ENCODE peak calls at places on chromosomes 12 and 14, in seven cellular contexts. One of them, this sample, is unnamed.
A peak's percentile ranks its signal among the peaks of the same experiment; 100 is the strongest.

GRCh38 chr12:47194501-47194900 is 114.7 kb upstream of the AMIGO2 start:
- DNase-seq in left ventricle myocardium inferior: no peak
- DNase-seq in A549: no peak
- DNase-seq in RWPE2: no peak
- DNase-seq in Peyer's patch: no peak
- DNase-seq in adrenal gland: no peak
- DNase-seq in tibial artery: no peak
- DNase-seq in this sample: no peak

GRCh38 chr12:32863128-32863527 is 33.4 kb downstream of the PKP2 start:
- DNase-seq in left ventricle myocardium inferior: no peak
- DNase-seq in tibial artery: no peak
- DNase-seq in Peyer's patch: no peak
- DNase-seq in RWPE2: no peak
- DNase-seq in A549: no peak
- DNase-seq in adrenal gland: no peak
- DNase-seq in this sample: no peak

GRCh38 chr12:101108130-101108529 is 101.9 kb downstream of the SLC5A8 start:
- DNase-seq in RWPE2: no peak
- DNase-seq in A549: no peak
- DNase-seq in adrenal gland: no peak
- DNase-seq in tibial artery: no peak
- DNase-seq in left ventricle myocardium inferior: no peak
- DNase-seq in Peyer's patch: no peak
- DNase-seq in this sample: no peak

GRCh38 chr12:50110762-50111416 is 1.1 kb upstream of the COX14 start:
- DNase-seq in left ventricle myocardium inferior: peak; percentile 82
- DNase-seq in tibial artery: peak; percentile 93
- DNase-seq in A549: no peak
- DNase-seq in Peyer's patch: peak; percentile 73
- DNase-seq in adrenal gland: peak; percentile 85
- DNase-seq in RWPE2: no peak
- DNase-seq in this sample: peak; percentile 18

GRCh38 chr12:20807192-20808080 is 3.1 kb upstream of the SLCO1B3 start:
- DNase-seq in adrenal gland: no peak
- DNase-seq in RWPE2: no peak
- DNase-seq in left ventricle myocardium inferior: no peak
- DNase-seq in Peyer's patch: no peak
- DNase-seq in tibial artery: no peak
- DNase-seq in A549: no peak
- DNase-seq in this sample: no peak

GRCh38 chr14:32939254-32940065 is 781 bp downstream of the NPAS3 start:
- DNase-seq in RWPE2: no peak
- DNase-seq in Peyer's patch: peak; percentile 30
- DNase-seq in left ventricle myocardium inferior: peak; percentile 86
- DNase-seq in adrenal gland: peak; percentile 85
- DNase-seq in tibial artery: peak; percentile 90
- DNase-seq in A549: no peak
- DNase-seq in this sample: peak; percentile 75

GRCh38 chr12:70784042-70784668 is 136.4 kb downstream of the PTPRR start:
- DNase-seq in tibial artery: no peak
- DNase-seq in A549: no peak
- DNase-seq in left ventricle myocardium inferior: no peak
- DNase-seq in Peyer's patch: no peak
- DNase-seq in adrenal gland: no peak
- DNase-seq in RWPE2: peak; percentile 36
- DNase-seq in this sample: no peak

GRCh38 chr14:86915416-86915815 is 1077.6 kb downstream of the GALC start:
- DNase-seq in adrenal gland: no peak
- DNase-seq in tibial artery: no peak
- DNase-seq in Peyer's patch: no peak
- DNase-seq in A549: no peak
- DNase-seq in RWPE2: no peak
- DNase-seq in left ventricle myocardium inferior: no peak
- DNase-seq in this sample: no peak

GRCh38 chr12:62472472-62472871 is 5.8 kb downstream of the MON2 start:
- DNase-seq in A549: no peak
- DNase-seq in RWPE2: no peak
- DNase-seq in tibial artery: no peak
- DNase-seq in adrenal gland: no peak
- DNase-seq in left ventricle myocardium inferior: no peak
- DNase-seq in Peyer's patch: no peak
- DNase-seq in this sample: no peak

GRCh38 chr14:34873591-34874385 is 1.4 kb downstream of the BAZ1A start:
- DNase-seq in tibial artery: peak; percentile 94
- DNase-seq in A549: peak; percentile 29
- DNase-seq in RWPE2: peak; percentile 87
- DNase-seq in left ventricle myocardium inferior: peak; percentile 86
- DNase-seq in adrenal gland: peak; percentile 92
- DNase-seq in Peyer's patch: peak; percentile 93
- DNase-seq in this sample: peak; percentile 88

GRCh38 chr12:31011746-31012567 is 61.7 kb upstream of the DDX11 start:
- DNase-seq in A549: no peak
- DNase-seq in RWPE2: no peak
- DNase-seq in left ventricle myocardium inferior: no peak
- DNase-seq in tibial artery: peak; percentile 48
- DNase-seq in Peyer's patch: no peak
- DNase-seq in adrenal gland: no peak
- DNase-seq in this sample: no peak

GRCh38 chr14:51240804-51241380 is 845 bp downstream of the TMX1 start:
- DNase-seq in tibial artery: no peak
- DNase-seq in adrenal gland: no peak
- DNase-seq in left ventricle myocardium inferior: no peak
- DNase-seq in A549: no peak
- DNase-seq in Peyer's patch: no peak
- DNase-seq in RWPE2: no peak
- DNase-seq in this sample: no peak

GRCh38 chr14:51244591-51244990 is 4.5 kb downstream of the TMX1 start:
- DNase-seq in RWPE2: no peak
- DNase-seq in tibial artery: no peak
- DNase-seq in Peyer's patch: no peak
- DNase-seq in A549: no peak
- DNase-seq in adrenal gland: no peak
- DNase-seq in left ventricle myocardium inferior: no peak
- DNase-seq in this sample: no peak

GRCh38 chr14:51246032-51246431 is 6.0 kb downstream of the TMX1 start:
- DNase-seq in adrenal gland: no peak
- DNase-seq in tibial artery: no peak
- DNase-seq in A549: no peak
- DNase-seq in left ventricle myocardium inferior: no peak
- DNase-seq in RWPE2: no peak
- DNase-seq in Peyer's patch: no peak
- DNase-seq in this sample: no peak

GRCh38 chr14:51239813-51240803 is at the start of gene TMX1:
- DNase-seq in adrenal gland: peak; percentile 96
- DNase-seq in RWPE2: peak; percentile 99
- DNase-seq in left ventricle myocardium inferior: peak; percentile 94
- DNase-seq in A549: peak; percentile 100
- DNase-seq in Peyer's patch: peak; percentile 88
- DNase-seq in tibial artery: peak; percentile 98
- DNase-seq in this sample: peak; percentile 99

DNA sequence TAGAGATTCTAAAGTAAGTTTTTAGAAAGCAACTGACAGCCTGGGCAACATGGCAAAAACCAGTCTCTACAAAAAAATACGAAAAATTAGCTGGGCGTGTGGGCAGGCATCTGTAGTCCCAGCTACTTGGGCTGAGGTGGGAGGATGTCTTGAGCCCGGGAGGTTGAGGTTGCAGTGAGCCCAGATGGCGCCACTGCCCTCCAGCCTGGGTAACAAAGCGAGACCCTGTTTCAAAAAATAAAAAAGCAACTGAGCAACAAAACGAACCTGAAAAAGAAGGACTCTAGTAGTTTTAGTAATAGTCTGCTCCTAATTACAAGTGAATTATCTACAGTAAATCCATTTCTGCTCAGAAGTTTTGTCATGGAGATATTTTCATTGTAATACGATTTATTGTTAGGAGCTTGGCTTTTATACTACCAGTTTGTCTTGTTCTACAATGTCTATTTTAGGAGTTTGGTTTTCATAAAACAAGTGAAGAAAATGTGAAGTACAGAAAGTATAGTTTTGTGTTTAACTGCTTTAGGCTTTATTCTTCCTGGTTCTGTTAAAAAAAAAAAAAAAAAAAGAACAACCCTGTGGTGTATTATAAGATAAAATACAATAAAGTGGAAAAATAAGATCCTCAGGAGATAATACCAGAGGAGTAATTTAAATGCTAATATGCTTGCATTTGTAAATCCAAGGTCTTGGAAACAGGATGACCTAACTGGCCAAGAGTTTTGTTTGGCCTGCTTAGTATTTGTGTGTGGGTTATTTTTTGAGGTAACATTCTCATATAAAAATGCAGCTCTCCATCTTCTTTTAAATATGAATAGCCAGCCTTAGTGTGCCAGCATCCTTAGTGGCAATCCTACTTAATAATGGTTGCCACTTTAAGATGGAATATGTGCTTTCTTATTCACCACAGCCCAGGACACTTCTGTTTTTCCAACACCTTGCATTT is 2.8 kb downstream of the TMX1 start:
- DNase-seq in Peyer's patch: peak; percentile 30
- DNase-seq in RWPE2: no peak
- DNase-seq in A549: no peak
- DNase-seq in left ventricle myocardium inferior: no peak
- DNase-seq in adrenal gland: no peak
- DNase-seq in tibial artery: no peak
- DNase-seq in this sample: no peak
- H3K4me3 ChIP-seq in Peyer's patch: no peak overlapping the region
- H3K4me3 ChIP-seq in RWPE2: no peak overlapping the region
- H3K4me3 ChIP-seq in A549: no peak overlapping the region
- H3K4me3 ChIP-seq in left ventricle myocardium inferior: no peak overlapping the region
- H3K4me3 ChIP-seq in adrenal gland: no peak overlapping the region
- H3K4me3 ChIP-seq in tibial artery: no peak overlapping the region
- H3K4me3 ChIP-seq in this sample: no peak overlapping the region

DNA sequence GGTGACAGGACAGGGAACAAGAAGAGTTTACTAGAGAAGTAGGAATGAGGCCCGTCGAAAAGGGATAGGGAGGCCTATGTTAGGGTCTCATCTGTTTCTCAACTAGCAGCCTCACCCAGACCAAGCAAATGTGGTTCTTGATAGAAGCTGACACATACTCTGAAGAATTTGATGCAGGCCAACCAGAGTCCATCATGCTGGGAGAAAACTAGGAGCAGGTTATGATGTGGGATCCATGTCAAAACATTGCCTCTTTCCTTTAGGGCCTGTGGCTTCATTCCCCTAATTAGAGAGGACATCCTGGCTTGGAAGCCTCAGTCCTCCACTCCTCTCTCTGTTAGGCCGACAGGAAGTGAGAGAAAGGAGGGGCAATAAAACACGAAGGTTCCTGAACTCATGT is 122.8 kb downstream of the NTF3 start:
- DNase-seq in left ventricle myocardium inferior: no peak
- DNase-seq in Peyer's patch: no peak
- DNase-seq in adrenal gland: no peak
- DNase-seq in A549: no peak
- DNase-seq in RWPE2: no peak
- DNase-seq in tibial artery: no peak
- DNase-seq in this sample: no peak
- H3K27ac ChIP-seq in left ventricle myocardium inferior: no peak overlapping the region
- H3K27ac ChIP-seq in Peyer's patch: no peak overlapping the region
- H3K27ac ChIP-seq in adrenal gland: no peak overlapping the region
- H3K27ac ChIP-seq in A549: no peak overlapping the region
- H3K27ac ChIP-seq in RWPE2: no peak overlapping the region
- H3K27ac ChIP-seq in tibial artery: no peak overlapping the region
- H3K27ac ChIP-seq in this sample: no peak overlapping the region

DNA sequence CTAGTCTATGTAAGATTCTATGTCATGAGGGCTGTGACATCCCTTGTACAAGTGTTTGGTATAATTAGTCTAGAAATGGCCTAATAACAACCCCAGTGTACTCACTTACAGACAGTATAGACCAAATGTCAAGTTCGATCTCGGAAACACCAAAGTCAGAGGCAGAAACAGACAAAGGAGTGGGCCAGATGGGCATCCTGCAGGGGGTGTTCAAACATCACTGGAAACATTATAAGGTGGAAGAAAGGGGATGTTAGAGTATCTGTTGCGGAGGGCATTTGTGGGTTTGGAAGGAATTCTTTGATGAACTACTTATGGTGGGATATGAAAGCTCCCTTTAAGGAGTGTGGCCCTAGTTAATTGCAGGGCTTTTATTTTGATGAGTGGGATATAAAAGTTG is 134.6 kb downstream of the ESR2 start:
- DNase-seq in tibial artery: no peak
- DNase-seq in A549: no peak
- DNase-seq in RWPE2: no peak
- DNase-seq in left ventricle myocardium inferior: no peak
- DNase-seq in Peyer's patch: no peak
- DNase-seq in adrenal gland: no peak
- DNase-seq in this sample: no peak
- TF ChIP-seq CTCF in tibial artery: no peak
- TF ChIP-seq CTCF in A549: no peak
- TF ChIP-seq CTCF in RWPE2: no peak
- TF ChIP-seq CTCF in left ventricle myocardium inferior: peak; percentile 49
- TF ChIP-seq CTCF in Peyer's patch: no peak
- TF ChIP-seq CTCF in adrenal gland: no peak
- TF ChIP-seq CTCF in this sample: peak; percentile 21

DNA sequence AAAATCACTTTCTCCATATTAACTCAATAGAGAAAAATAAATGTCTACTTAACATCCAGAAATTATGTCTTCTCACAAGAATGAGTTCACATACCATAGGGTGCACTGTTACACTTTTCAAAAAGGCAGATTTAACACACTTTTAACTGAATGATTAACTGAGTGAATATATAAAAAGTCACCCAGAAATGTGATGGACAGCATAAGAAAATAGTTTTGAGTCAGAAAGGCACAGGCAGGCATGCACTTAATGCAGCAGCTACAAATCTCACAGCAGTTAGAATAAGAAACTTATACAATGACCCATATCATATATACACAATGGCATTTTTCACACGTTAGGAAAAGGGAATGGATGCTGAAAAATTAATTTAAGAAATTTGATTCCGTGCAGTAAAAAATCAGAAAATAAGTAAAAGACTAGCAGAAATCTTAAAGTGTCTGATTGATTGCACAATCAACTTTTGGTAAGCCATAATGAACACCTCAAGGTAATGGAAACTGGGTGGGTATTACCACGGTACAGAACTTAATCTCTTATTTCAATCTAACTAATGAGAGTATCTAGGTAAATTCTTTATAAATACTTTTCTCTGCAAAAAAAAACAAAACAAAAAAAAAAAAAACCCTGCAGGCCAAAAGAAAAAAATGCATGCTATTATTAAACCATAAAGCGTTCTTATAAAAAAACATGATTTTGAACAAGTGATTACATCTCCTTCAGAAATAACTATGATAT is 3.5 kb downstream of the MED13L start:
- DNase-seq in A549: no peak
- DNase-seq in left ventricle myocardium inferior: no peak
- DNase-seq in adrenal gland: no peak
- DNase-seq in RWPE2: no peak
- DNase-seq in tibial artery: no peak
- DNase-seq in Peyer's patch: no peak
- DNase-seq in this sample: no peak
- H3K4me3 ChIP-seq in A549: peak overlapping the region; percentile 71
- H3K4me3 ChIP-seq in left ventricle myocardium inferior: peak overlapping the region; percentile 87
- H3K4me3 ChIP-seq in adrenal gland: no peak overlapping the region
- H3K4me3 ChIP-seq in RWPE2: no peak overlapping the region
- H3K4me3 ChIP-seq in tibial artery: peak overlapping the region; percentile 58
- H3K4me3 ChIP-seq in Peyer's patch: no peak overlapping the region
- H3K4me3 ChIP-seq in this sample: no peak overlapping the region